ENCODE peak calls at places on chromosome 13, in nine cellular contexts. P, X, T, M, I, S, W, E and D are unnamed samples.

GRCh38 chr13:103308700-103309099 is 242.5 kb upstream of the SLC10A2 start:
- DNase-seq in W (no peak), M (no peak), P (no peak), S (no peak), X (no peak), I (no peak), E (no peak), T (no peak), D (no peak)

GRCh38 chr13:20230913-20231838 is 943 bp downstream of the GJB6 start:
- DNase-seq in I (no peak), E (no peak), P (no peak), M (peak; percentile 28), T (no peak), S (no peak), W (no peak), X (no peak), D (no peak)

GRCh38 chr13:51397262-51397933 is 55.4 kb downstream of the INTS6 start:
- DNase-seq in S (peak; percentile 62), W (no peak), E (no peak), I (no peak), M (no peak), T (peak; percentile 54), P (peak; percentile 44), X (no peak), D (peak; percentile 48)

GRCh38 chr13:102090532-102090931 is 311.3 kb downstream of the FGF14 start:
- DNase-seq in S (no peak), T (no peak), M (no peak), W (no peak), I (no peak), P (no peak), E (no peak), X (no peak), D (no peak)

GRCh38 chr13:49858183-49858856 is 65.8 kb upstream of the KPNA3 start:
- DNase-seq in P (peak; percentile 96), M (no peak), E (peak; percentile 97), X (no peak), T (no peak), I (peak; percentile 79), S (no peak), W (no peak), D (peak; percentile 66)

GRCh38 chr13:32638739-32639138 is 52.5 kb downstream of the PDS5B start:
- DNase-seq in W (no peak), S (no peak), I (no peak), P (no peak), X (no peak), E (no peak), M (no peak), T (no peak), D (no peak)

GRCh38 chr13:94325660-94326059 is 153.8 kb downstream of the DCT start:
- DNase-seq in S (no peak), P (no peak), M (no peak), E (no peak), X (no peak), I (no peak), T (no peak), W (no peak), D (no peak)

GRCh38 chr13:82719987-82720386 is 1162.3 kb downstream of the SLITRK1 start:
- DNase-seq in E (no peak), W (no peak), P (no peak), T (no peak), X (no peak), I (no peak), S (no peak), M (no peak), D (no peak)

GRCh38 chr13:89925107-89925506 is 1422.4 kb upstream of the MIR17HG start:
- DNase-seq in M (peak; percentile 28), W (no peak), T (no peak), P (no peak), X (no peak), I (peak; percentile 45), S (no peak), E (peak; percentile 45), D (no peak)

GRCh38 chr13:107202371-107203023 is 634.6 kb upstream of the ARGLU1 start:
- DNase-seq in I (peak; percentile 20), X (no peak), P (no peak), S (peak; percentile 77), M (no peak), T (peak; percentile 41), E (peak; percentile 60), W (no peak), D (no peak)

GRCh38 chr13:74135306-74136088 is 1.3 kb upstream of the KLF12 start:
- DNase-seq in M (peak; percentile 78), T (peak; percentile 33), W (peak; percentile 82), S (peak; percentile 63), P (no peak), X (peak; percentile 48), I (peak; percentile 84), E (peak; percentile 46), D (peak; percentile 40)

GRCh38 chr13:37889811-37890210 is 20.2 kb upstream of the TRPC4 start:
- DNase-seq in E (no peak), P (no peak), M (no peak), W (no peak), S (no peak), I (no peak), T (no peak), X (no peak), D (no peak)

GRCh38 chr13:32409561-32410440 is 18.1 kb downstream of the N4BP2L1 start:
- DNase-seq in W (no peak), S (peak; percentile 73), E (peak; percentile 21), M (peak; percentile 70), T (no peak), P (no peak), X (no peak), I (no peak), D (peak; percentile 16)

GRCh38 chr13:71244181-71244580 is 622.8 kb downstream of the DACH1 start:
- DNase-seq in T (no peak), S (no peak), X (no peak), E (no peak), M (no peak), I (no peak), W (no peak), P (no peak), D (no peak)

GRCh38 chr13:51324714-51325440 is 14.6 kb upstream of the SERPINE3 start:
- DNase-seq in P (no peak), I (no peak), X (no peak), M (peak; percentile 62), S (no peak), E (no peak), W (peak; percentile 40), T (no peak), D (no peak)

GRCh38 chr13:63773476-63773875 is 2357.8 kb upstream of the PCDH20 start:
- DNase-seq in P (no peak), M (no peak), W (no peak), T (no peak), S (no peak), X (no peak), E (no peak), I (no peak), D (no peak)

GRCh38 chr13:28199089-28199488 is 60.7 kb downstream of the PAN3 start:
- DNase-seq in S (no peak), W (no peak), E (no peak), I (no peak), T (no peak), X (no peak), M (no peak), P (no peak), D (no peak)
- TF ChIP-seq CTCF in S (peak; percentile 24), W (no peak), E (no peak), I (no peak), T (no peak), X (no peak), M (no peak), P (peak; percentile 8), D (no peak)

GRCh38 chr13:113903912-113904311 is 40.0 kb upstream of the GAS6 start:
- DNase-seq in E (no peak), S (peak; percentile 40), M (no peak), W (no peak), X (no peak), T (peak; percentile 10), I (no peak), P (no peak), D (no peak)

GRCh38 chr13:113905018-113905417 is 41.1 kb upstream of the GAS6 start:
- DNase-seq in X (no peak), W (no peak), M (no peak), P (no peak), E (no peak), I (no peak), S (no peak), T (peak; percentile 15), D (no peak)

GRCh38 chr13:113903361-113903760 is 39.5 kb upstream of the GAS6 start:
- DNase-seq in T (peak; percentile 73), I (no peak), X (no peak), E (no peak), P (no peak), W (no peak), S (peak; percentile 59), M (no peak), D (no peak)

GRCh38 chr13:113902956-113903355 is 39.1 kb upstream of the GAS6 start:
- DNase-seq in S (peak; percentile 54), X (no peak), W (no peak), M (no peak), I (no peak), P (no peak), E (no peak), T (no peak), D (no peak)

DNA sequence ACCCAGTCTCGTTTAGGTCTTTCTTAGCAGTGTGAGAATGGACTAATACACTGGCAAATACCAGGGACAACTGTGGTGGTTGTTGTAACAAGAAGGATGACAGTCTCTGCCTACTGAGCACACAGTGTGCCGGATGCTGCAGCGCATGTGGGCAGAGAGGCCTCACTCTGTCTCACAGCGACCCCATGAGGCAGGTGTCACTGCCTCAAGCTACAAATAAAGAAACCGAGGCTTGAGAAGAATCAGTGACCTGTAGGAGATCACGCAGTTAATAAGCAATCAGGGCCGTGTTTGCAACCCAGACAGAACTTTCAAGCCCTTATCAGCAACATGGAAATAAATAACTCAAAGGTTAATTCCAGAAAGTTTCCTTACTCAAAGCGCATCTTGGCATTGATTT is 40.5 kb upstream of the GAS6 start:
- DNase-seq in S (peak; percentile 64), W (no peak), P (no peak), M (peak; percentile 66), I (no peak), T (peak; percentile 15), X (no peak), E (peak; percentile 38), D (no peak)
- TF ChIP-seq CTCF in S (peak; percentile 78), W (peak; percentile 33), P (peak; percentile 32), M (peak; percentile 33), I (peak; percentile 69), T (no peak), X (no peak), E (peak; percentile 58), D (peak; percentile 35)

GRCh38 chr13:105510363-105510762 is 1025.1 kb downstream of the EFNB2 start:
- DNase-seq in M (no peak), T (no peak), X (no peak), E (no peak), I (no peak), P (no peak), W (no peak), S (no peak), D (no peak)

GRCh38 chr13:105518086-105518485 is 1017.4 kb downstream of the EFNB2 start:
- DNase-seq in E (no peak), T (no peak), P (no peak), W (no peak), M (no peak), S (no peak), X (no peak), I (no peak), D (no peak)

GRCh38 chr13:105513448-105513847 is 1022.0 kb downstream of the EFNB2 start:
- DNase-seq in M (no peak), P (no peak), E (no peak), T (no peak), W (no peak), X (no peak), I (no peak), S (no peak), D (no peak)
- TF ChIP-seq CTCF in M (no peak), P (no peak), E (no peak), T (no peak), W (no peak), X (no peak), I (no peak), S (no peak), D (no peak)

GRCh38 chr13:31174018-31174417 is 12.3 kb upstream of the HSPH1 start:
- DNase-seq in E (no peak), W (no peak), S (no peak), M (no peak), X (no peak), P (peak; percentile 51), T (no peak), I (no peak), D (no peak)
- TF ChIP-seq CTCF in E (peak; percentile 4), W (no peak), S (peak; percentile 43), M (no peak), X (no peak), P (peak; percentile 49), T (no peak), I (peak; percentile 26), D (no peak)